ENCODE peak calls at places on chromosomes 13 and 19, in five cellular contexts. L, G, E, I and X are unnamed samples. For H3K9me3 and H3K4me1, the result is how much of the 10 kb centered on the place peaks cover.

GRCh38 chr19:48878219-48879024 is 6.2 kb downstream of the PPP1R15A start:
- DNase-seq in L (no peak), G (peak), E (peak), I (peak), X (no peak)

GRCh38 chr19:55189424-55189823 is 9.3 kb upstream of the SYT5 start:
- DNase-seq in L (peak), G (no peak), E (peak), I (peak), X (no peak)

GRCh38 chr13:89468081-89468480 is 1796.9 kb downstream of the SLITRK5 start:
- DNase-seq in L (no peak), G (no peak), E (no peak), I (no peak), X (no peak)

GRCh38 chr13:48579167-48579918 is 46.5 kb upstream of the RCBTB2 start:
- DNase-seq in L (no peak), G (no peak), E (no peak), I (no peak), X (no peak)

GRCh38 chr13:112690242-112690943 is 555 bp downstream of the ATP11A start:
- DNase-seq in L (no peak), G (no peak), E (peak), I (peak), X (peak)

GRCh38 chr13:42478531-42479156 is 95.3 kb upstream of the TNFSF11 start:
- DNase-seq in L (no peak), G (no peak), E (no peak), I (no peak), X (no peak)

GRCh38 chr19:54062643-54063042 is 1.1 kb downstream of the VSTM1 start:
- DNase-seq in L (no peak), G (no peak), E (no peak), I (peak), X (peak)

GRCh38 chr19:54551293-54551692 is 22.3 kb upstream of the LILRA2 start:
- DNase-seq in L (no peak), G (no peak), E (no peak), I (no peak), X (no peak)

GRCh38 chr13:29081036-29081435 is 260.9 kb downstream of the MTUS2 start:
- DNase-seq in L (no peak), G (no peak), E (no peak), I (no peak), X (no peak)

GRCh38 chr13:95154441-95154886 is 146.8 kb downstream of the ABCC4 start:
- DNase-seq in L (no peak), G (no peak), E (peak), I (no peak), X (no peak)

GRCh38 chr13:112969692-112970338 is 801 bp downstream of the MCF2L start:
- DNase-seq in L (no peak), G (no peak), E (no peak), I (no peak), X (no peak)

GRCh38 chr19:21202865-21203494 is 61.1 kb downstream of the ZNF431 start:
- DNase-seq in L (no peak), G (no peak), E (peak), I (no peak), X (no peak)

GRCh38 chr13:70249332-70250064 is 141.2 kb upstream of the KLHL1 start:
- DNase-seq in L (no peak), G (no peak), E (peak), I (no peak), X (no peak)

GRCh38 chr13:67977081-67977480 is 746.9 kb upstream of the PCDH9 start:
- DNase-seq in L (no peak), G (no peak), E (no peak), I (no peak), X (no peak)

GRCh38 chr19:38388310-38389100 is at the start of gene SPRED3:
- DNase-seq in L (peak), G (peak), E (peak), I (no peak), X (no peak)

GRCh38 chr19:19459099-19459498 is 53.6 kb downstream of the GATAD2A start:
- DNase-seq in L (no peak), G (no peak), E (no peak), I (no peak), X (no peak)

GRCh38 chr19:55220525-55220924 is 8.0 kb downstream of the TMEM86B start:
- DNase-seq in L (no peak), G (no peak), E (no peak), I (no peak), X (no peak)

GRCh38 chr19:57888494-57889231 is at the start of gene ZNF814:
- DNase-seq in L (peak), G (peak), E (peak), I (peak), X (peak)

GRCh38 chr19:7415857-7416371 is 67.2 kb downstream of the ARHGEF18 start:
- DNase-seq in L (no peak), G (no peak), E (no peak), I (no peak), X (no peak)

GRCh38 chr13:90084684-90085290 is 1262.7 kb upstream of the MIR17HG start:
- DNase-seq in L (no peak), G (no peak), E (peak), I (no peak), X (no peak)

GRCh38 chr13:98180092-98180491 is 3.0 kb upstream of the RNF113B start:
- DNase-seq in L (no peak), G (no peak), E (peak), I (no peak), X (no peak)

GRCh38 chr13:108528303-108528702 is 101.1 kb upstream of the MYO16 start:
- DNase-seq in L (no peak), G (no peak), E (no peak), I (no peak), X (no peak)

GRCh38 chr13:110030394-110030928 is 244.1 kb upstream of the IRS2 start:
- DNase-seq in L (no peak), G (no peak), E (no peak), I (no peak), X (no peak)

GRCh38 chr13:66660013-66660804 is 569.9 kb downstream of the PCDH9 start:
- DNase-seq in L (no peak), G (no peak), E (peak), I (no peak), X (no peak)

GRCh38 chr19:1266116-1266817 is 2.9 kb upstream of the CIRBP start:
- DNase-seq in L (no peak), G (peak), E (peak), I (peak), X (peak)

GRCh38 chr13:82214341-82214740 is 1667.9 kb downstream of the SLITRK1 start:
- DNase-seq in L (no peak), G (no peak), E (no peak), I (no peak), X (no peak)

GRCh38 chr19:7742991-7743390 is 4.3 kb downstream of the CD209 start:
- DNase-seq in L (no peak), G (no peak), E (no peak), I (no peak), X (no peak)

GRCh38 chr13:21338651-21339278 is 120.3 kb downstream of the ZDHHC20 start:
- DNase-seq in L (no peak), G (no peak), E (no peak), I (no peak), X (no peak)

GRCh38 chr19:14758816-14759215 is 19.5 kb downstream of the ADGRE2 start:
- DNase-seq in L (no peak), G (no peak), E (no peak), I (no peak), X (peak)

GRCh38 chr19:37484406-37485115 is 15.4 kb downstream of the ZNF570 start:
- DNase-seq in L (no peak), G (no peak), E (no peak), I (no peak), X (no peak)

GRCh38 chr19:35279985-35280821 is 2.1 kb upstream of the HAMP start:
- DNase-seq in L (no peak), G (peak), E (no peak), I (no peak), X (no peak)

GRCh38 chr13:99269627-99270252 is 11.6 kb upstream of the GPR18 start:
- DNase-seq in L (no peak), G (no peak), E (peak), I (no peak), X (no peak)

GRCh38 chr19:56740478-56740877 is 68.9 kb upstream of the ZNF835 start:
- DNase-seq in L (no peak), G (no peak), E (no peak), I (no peak), X (no peak)

GRCh38 chr13:74217816-74218215 is 83.6 kb upstream of the KLF12 start:
- DNase-seq in L (no peak), G (no peak), E (peak), I (no peak), X (no peak)

GRCh38 chr19:48818234-48818823 is 7.5 kb upstream of the BCAT2 start:
- DNase-seq in L (no peak), G (peak), E (no peak), I (peak), X (no peak)

GRCh38 chr19:23060016-23060415 is 56.8 kb upstream of the ZNF730 start:
- DNase-seq in L (no peak), G (no peak), E (no peak), I (no peak), X (no peak)

GRCh38 chr19:23065306-23065705 is 51.5 kb upstream of the ZNF730 start:
- DNase-seq in L (no peak), G (no peak), E (no peak), I (no peak), X (no peak)

GRCh38 chr19:23062921-23063320 is 53.9 kb upstream of the ZNF730 start:
- DNase-seq in L (no peak), G (no peak), E (no peak), I (no peak), X (no peak)
- H3K9me3 ChIP-seq in L (under half), G (under half), E (under half), I (under half), X (under half)

DNA sequence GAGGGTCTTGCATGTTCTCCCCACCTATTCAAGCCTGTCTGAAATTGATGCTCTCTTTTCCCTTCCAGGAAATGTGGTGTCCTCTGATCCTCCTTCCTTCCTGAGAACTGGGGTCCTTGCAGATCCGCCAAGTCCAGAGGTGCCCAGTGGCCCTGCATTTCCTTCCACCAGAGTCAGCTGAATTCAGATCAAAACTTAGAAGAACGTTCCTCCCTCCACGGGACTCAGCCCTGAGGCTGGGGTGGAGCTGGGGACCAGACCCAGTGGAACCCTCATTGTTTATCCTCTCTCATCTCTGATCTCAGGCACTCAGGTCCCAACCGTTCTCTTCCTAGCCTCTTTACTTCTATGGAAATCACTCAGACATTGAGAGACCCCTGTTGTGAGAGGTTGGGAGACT is 477.3 kb downstream of the TSHZ3 start:
- DNase-seq in L (no peak), G (no peak), E (no peak), I (no peak), X (no peak)
- H3K4me1 ChIP-seq in L (under half), G (under half), E (under half), I (under half), X (under half)

GRCh38 chr19:45091031-45091918 is 1.7 kb upstream of the PPP1R37 start:
- DNase-seq in L (peak), G (peak), E (peak), I (peak), X (peak)

GRCh38 chr19:45092747-45093678 is at the start of gene PPP1R37:
- DNase-seq in L (peak), G (peak), E (peak), I (peak), X (peak)

GRCh38 chr19:45090598-45090997 is 2.4 kb upstream of the PPP1R37 start:
- DNase-seq in L (no peak), G (no peak), E (no peak), I (no peak), X (no peak)

GRCh38 chr19:45087531-45087930 is 5.4 kb upstream of the PPP1R37 start:
- DNase-seq in L (no peak), G (no peak), E (no peak), I (no peak), X (no peak)

DNA sequence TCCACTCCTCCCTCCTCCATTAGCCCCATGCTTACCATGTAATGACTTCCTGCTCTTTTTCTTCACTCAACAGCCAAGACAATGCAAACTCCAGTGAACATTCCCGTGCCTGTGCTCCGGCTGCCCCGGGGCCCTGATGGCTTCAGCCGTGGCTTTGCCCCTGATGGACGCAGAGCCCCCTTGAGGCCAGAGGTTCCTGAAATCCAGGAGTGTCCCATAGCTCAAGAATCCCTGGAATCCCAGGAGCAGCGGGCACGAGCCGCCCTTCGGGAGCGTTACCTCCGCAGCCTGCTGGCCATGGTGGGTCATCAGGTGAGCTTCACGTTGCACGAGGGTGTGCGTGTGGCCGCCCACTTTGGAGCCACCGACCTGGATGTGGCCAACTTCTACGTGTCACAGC is 2.9 kb upstream of the PPP1R37 start:
- DNase-seq in L (no peak), G (peak), E (no peak), I (no peak), X (no peak)
- H3K27ac ChIP-seq in L (no peak), G (no peak), E (no peak), I (no peak), X (no peak)

DNA sequence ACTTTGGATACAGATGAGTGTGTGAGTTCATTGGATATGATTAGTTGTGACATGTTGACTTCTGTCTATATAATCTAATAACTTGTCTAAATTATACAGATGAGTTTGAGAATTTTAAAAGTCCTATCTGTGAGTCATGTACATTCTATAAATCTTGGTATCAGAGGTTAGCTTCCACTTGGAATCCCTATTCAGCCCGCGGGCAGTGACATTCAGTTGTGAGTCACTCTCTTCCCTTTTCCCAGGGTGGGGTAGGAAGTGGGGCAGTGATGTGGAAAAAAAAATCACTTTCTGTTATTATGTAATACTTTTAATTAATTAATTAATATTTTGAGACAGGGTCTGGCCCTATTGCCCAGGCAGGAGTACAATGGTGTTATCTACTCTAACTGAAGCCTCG is 33.0 kb upstream of the ZNF808 start:
- DNase-seq in L (no peak), G (no peak), E (no peak), I (no peak), X (no peak)
- H3K9me3 ChIP-seq in L (half or more), G (under half), E (under half), I (half or more), X (under half)

GRCh38 chr13:40430234-40430633 is 236.2 kb downstream of the FOXO1 start:
- DNase-seq in L (no peak), G (no peak), E (no peak), I (no peak), X (no peak)
- H3K4me1 ChIP-seq in L (under half), G (under half), E (under half), I (under half), X (under half)

GRCh38 chr13:111370570-111371150 is 50.2 kb downstream of the TEX29 start:
- DNase-seq in L (no peak), G (no peak), E (no peak), I (no peak), X (no peak)

GRCh38 chr13:111371720-111372119 is 51.3 kb downstream of the TEX29 start:
- DNase-seq in L (no peak), G (no peak), E (no peak), I (no peak), X (no peak)

GRCh38 chr13:111372651-111373425 is 52.4 kb downstream of the TEX29 start:
- DNase-seq in L (no peak), G (no peak), E (no peak), I (no peak), X (no peak)

GRCh38 chr13:111370147-111370546 is 49.7 kb downstream of the TEX29 start:
- DNase-seq in L (no peak), G (no peak), E (no peak), I (no peak), X (no peak)

DNA sequence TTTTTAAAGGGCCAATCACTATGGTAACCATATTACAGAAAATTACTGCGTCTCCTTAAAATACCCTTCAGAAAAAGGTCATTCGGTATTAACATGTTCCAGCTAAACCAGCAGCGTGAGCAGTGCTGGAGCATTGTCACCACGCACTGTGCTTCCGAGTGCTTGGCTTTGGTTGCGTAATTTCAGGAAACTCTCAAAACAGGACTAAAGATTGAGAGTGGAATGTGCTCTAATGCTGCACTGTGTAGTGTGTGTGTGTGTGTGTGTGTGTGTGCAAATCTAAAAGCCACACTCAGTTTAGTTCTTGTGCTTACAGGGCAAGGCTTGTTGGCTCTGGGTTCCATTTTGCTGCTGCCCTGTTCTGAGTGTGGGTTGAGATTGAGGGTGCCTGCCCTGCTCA is 50.8 kb downstream of the TEX29 start:
- DNase-seq in L (no peak), G (no peak), E (no peak), I (no peak), X (no peak)
- H3K27ac ChIP-seq in L (no peak), G (no peak), E (no peak), I (no peak), X (no peak)

GRCh38 chr19:51651216-51651846 is 4.7 kb upstream of the SIGLEC14 start:
- DNase-seq in L (no peak), G (no peak), E (no peak), I (peak), X (no peak)

GRCh38 chr19:51653162-51653561 is 6.5 kb upstream of the SIGLEC14 start:
- DNase-seq in L (no peak), G (no peak), E (no peak), I (no peak), X (no peak)

GRCh38 chr19:51654783-51655182 is 8.2 kb upstream of the SIGLEC14 start:
- DNase-seq in L (no peak), G (no peak), E (no peak), I (no peak), X (no peak)

GRCh38 chr19:51647318-51647717 is 693 bp upstream of the SIGLEC14 start:
- DNase-seq in L (no peak), G (no peak), E (no peak), I (no peak), X (no peak)

GRCh38 chr19:51652266-51652665 is 5.6 kb upstream of the SIGLEC14 start:
- DNase-seq in L (no peak), G (no peak), E (no peak), I (no peak), X (no peak)
- H3K9me3 ChIP-seq in L (under half), G (under half), E (under half), I (under half), X (under half)

GRCh38 chr13:80340643-80341097 is 256 bp downstream of the SPRY2 start:
- DNase-seq in L (peak), G (no peak), E (peak), I (peak), X (no peak)
- H3K4me1 ChIP-seq in L (under half), G (under half), E (under half), I (under half), X (under half)

DNA sequence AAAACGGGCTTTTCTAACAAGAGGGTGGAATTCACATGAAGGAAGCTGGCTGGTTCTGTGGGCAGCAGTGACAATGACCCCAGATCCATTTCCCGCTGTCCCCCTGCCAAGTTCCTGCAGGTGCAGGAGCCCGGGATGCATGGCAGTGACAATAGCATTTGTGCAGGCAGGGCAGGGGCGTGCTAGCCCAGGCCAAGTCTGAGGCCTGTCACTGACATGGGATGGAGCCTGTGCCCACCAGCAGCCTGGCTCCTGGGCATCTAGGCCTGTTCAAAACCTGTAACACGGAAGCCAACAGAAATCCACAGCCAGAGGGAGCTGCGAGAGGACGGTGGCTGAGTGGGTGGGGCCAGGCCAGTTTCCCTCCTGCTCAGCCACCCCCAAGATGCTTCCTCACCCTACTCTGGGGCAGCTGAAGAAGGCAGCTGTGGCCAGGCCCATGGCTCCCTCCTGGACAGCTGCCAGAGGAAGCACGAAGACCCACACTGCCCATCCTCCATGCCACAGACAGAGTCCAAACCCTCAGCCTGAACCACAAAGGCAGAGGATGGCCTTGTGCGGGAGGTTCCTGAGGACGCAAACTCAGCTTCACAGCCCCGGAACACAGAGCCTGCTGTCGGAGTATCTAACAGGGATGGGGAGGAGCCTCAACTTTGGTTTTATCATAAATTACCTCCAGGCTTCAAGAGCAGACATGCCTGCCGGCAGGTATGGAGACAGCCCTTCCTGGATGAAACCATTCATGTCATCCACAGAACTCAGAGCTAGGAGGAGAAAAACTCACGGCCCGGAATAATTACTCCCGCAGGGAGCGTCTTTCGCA is 74.0 kb downstream of the CEBPG start:
- DNase-seq in L (no peak), G (no peak), E (no peak), I (peak), X (no peak)
- H3K27ac ChIP-seq in L (no peak), G (no peak), E (no peak), I (no peak), X (no peak)